ENCODE peak calls at places on chromosomes 6 and 20, in four cellular contexts. T is AG09319, E is progenitor cell of endocrine pancreas, R is HFFc6. S is an unnamed sample.
A peak's percentile ranks its signal among the peaks of the same experiment; 100 is the strongest.

GRCh38 chr6:143313163-143313562 is 137.3 kb downstream of the ADAT2 start:
- DNase-seq in T (no peak), E (no peak), R (no peak), S (no peak)

GRCh38 chr20:59776626-59777320 is 156.7 kb downstream of the SYCP2 start:
- DNase-seq in T (no peak), E (no peak), R (no peak), S (peak; percentile 29)

GRCh38 chr20:33947709-33948295 is 45.9 kb upstream of the RALY start:
- DNase-seq in T (no peak), E (no peak), R (peak; percentile 51), S (no peak)

GRCh38 chr20:49210101-49210749 is 9.0 kb upstream of the DDX27 start:
- DNase-seq in T (no peak), E (no peak), R (no peak), S (no peak)

GRCh38 chr6:134826889-134827737 is 122.8 kb downstream of the ALDH8A1 start:
- DNase-seq in T (peak; percentile 99), E (no peak), R (peak; percentile 95), S (no peak)

GRCh38 chr6:53361549-53362031 is 12.8 kb upstream of the ELOVL5 start:
- DNase-seq in T (no peak), E (no peak), R (peak; percentile 54), S (no peak)

GRCh38 chr20:62408640-62409039 is 1.6 kb upstream of the CABLES2 start:
- DNase-seq in T (no peak), E (no peak), R (no peak), S (no peak)

GRCh38 chr6:34816635-34817301 is 24.9 kb downstream of the BLTP3A start:
- DNase-seq in T (no peak), E (no peak), R (no peak), S (no peak)

GRCh38 chr6:131400782-131401496 is 172.1 kb upstream of the ARG1 start:
- DNase-seq in T (no peak), E (no peak), R (no peak), S (no peak)

GRCh38 chr20:4375881-4376280 is 345.8 kb upstream of the PRND start:
- DNase-seq in T (no peak), E (no peak), R (peak; percentile 29), S (no peak)

GRCh38 chr6:89643411-89643810 is 4.9 kb upstream of the LYRM2 start:
- DNase-seq in T (no peak), E (no peak), R (no peak), S (no peak)

GRCh38 chr6:134456284-134456683 is 138.4 kb upstream of the SGK1 start:
- DNase-seq in T (no peak), E (no peak), R (no peak), S (no peak)

GRCh38 chr6:131914967-131915751 is 36.0 kb downstream of the CCN2 start:
- DNase-seq in T (peak; percentile 68), E (peak; percentile 19), R (peak; percentile 74), S (peak; percentile 26)

GRCh38 chr20:4913147-4913546 is 88.2 kb downstream of the SLC23A2 start:
- DNase-seq in T (no peak), E (no peak), R (no peak), S (no peak)

GRCh38 chr20:62211769-62212288 is 8.2 kb downstream of the HRH3 start:
- DNase-seq in T (no peak), E (no peak), R (no peak), S (no peak)

GRCh38 chr20:50810063-50810462 is 15.2 kb downstream of the BCAS4 start:
- DNase-seq in T (no peak), E (no peak), R (no peak), S (no peak)

GRCh38 chr20:14724465-14724864 is 387.1 kb upstream of the FLRT3 start:
- DNase-seq in T (no peak), E (no peak), R (no peak), S (no peak)

GRCh38 chr20:8534368-8534767 is 402.3 kb downstream of the PLCB1 start:
- DNase-seq in T (no peak), E (no peak), R (no peak), S (no peak)

GRCh38 chr20:8532169-8532568 is 400.1 kb downstream of the PLCB1 start:
- DNase-seq in T (no peak), E (no peak), R (no peak), S (no peak)

GRCh38 chr20:8536219-8536618 is 404.2 kb downstream of the PLCB1 start:
- DNase-seq in T (no peak), E (no peak), R (no peak), S (no peak)

GRCh38 chr20:8540466-8540865 is 408.4 kb downstream of the PLCB1 start:
- DNase-seq in T (no peak), E (no peak), R (no peak), S (no peak)

DNA sequence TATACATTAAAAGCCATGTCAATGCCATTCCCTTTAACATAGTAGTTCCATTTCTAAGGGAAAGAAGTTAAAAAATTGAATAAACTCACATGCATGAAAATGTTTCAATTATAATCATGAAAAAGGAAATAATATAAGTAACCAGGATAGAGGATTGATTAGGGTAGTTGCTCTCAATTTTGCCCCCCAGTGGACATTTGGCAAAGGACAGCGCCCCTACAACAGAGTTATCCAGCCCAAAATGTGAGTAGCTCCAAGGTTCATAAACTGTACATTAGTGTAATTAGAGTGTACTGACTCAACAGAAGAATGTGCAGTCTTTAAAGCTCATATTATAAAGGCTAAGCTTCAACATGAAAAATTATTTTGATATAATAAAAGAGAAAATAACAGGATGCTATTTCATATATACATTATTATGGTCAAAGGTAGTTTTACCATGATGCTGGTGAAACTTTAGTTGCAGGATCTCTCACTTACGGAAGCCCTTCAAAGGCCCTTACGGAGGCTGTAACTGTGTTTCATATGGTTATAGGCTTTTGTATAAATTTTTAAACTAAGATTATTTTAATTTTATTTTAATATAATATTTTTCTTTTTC is 403.4 kb downstream of the PLCB1 start:
- DNase-seq in T (no peak), E (no peak), R (no peak), S (no peak)
- TF ChIP-seq CTCF in T (peak; percentile 58), E (peak; percentile 67), R (peak; percentile 83), S (peak; percentile 45)

GRCh38 chr20:8447262-8448120 is 315.4 kb downstream of the PLCB1 start:
- DNase-seq in T (no peak), E (no peak), R (peak; percentile 5), S (no peak)

GRCh38 chr20:8438748-8439147 is 306.7 kb downstream of the PLCB1 start:
- DNase-seq in T (no peak), E (no peak), R (no peak), S (no peak)

GRCh38 chr20:8449120-8449519 is 317.1 kb downstream of the PLCB1 start:
- DNase-seq in T (no peak), E (no peak), R (peak; percentile 16), S (no peak)

GRCh38 chr20:8443464-8444072 is 311.5 kb downstream of the PLCB1 start:
- DNase-seq in T (no peak), E (no peak), R (no peak), S (no peak)
- TF ChIP-seq CTCF in T (no peak), E (no peak), R (peak; percentile 52), S (no peak)

GRCh38 chr6:44245912-44246662 is 814 bp upstream of the HSP90AB1 start:
- DNase-seq in T (peak; percentile 61), E (peak; percentile 91), R (peak; percentile 71), S (peak; percentile 91)
- TF ChIP-seq CTCF in T (peak; percentile 11), E (peak; percentile 53), R (peak; percentile 57), S (no peak)

GRCh38 chr6:5461365-5461764 is 200.1 kb downstream of the FARS2 start:
- DNase-seq in T (no peak), E (no peak), R (no peak), S (no peak)

GRCh38 chr6:5466459-5466858 is 205.1 kb downstream of the FARS2 start:
- DNase-seq in T (no peak), E (no peak), R (peak; percentile 71), S (no peak)

GRCh38 chr6:5468586-5468985 is 207.3 kb downstream of the FARS2 start:
- DNase-seq in T (no peak), E (no peak), R (peak; percentile 24), S (no peak)

GRCh38 chr6:5462856-5463255 is 201.5 kb downstream of the FARS2 start:
- DNase-seq in T (no peak), E (no peak), R (no peak), S (no peak)

DNA sequence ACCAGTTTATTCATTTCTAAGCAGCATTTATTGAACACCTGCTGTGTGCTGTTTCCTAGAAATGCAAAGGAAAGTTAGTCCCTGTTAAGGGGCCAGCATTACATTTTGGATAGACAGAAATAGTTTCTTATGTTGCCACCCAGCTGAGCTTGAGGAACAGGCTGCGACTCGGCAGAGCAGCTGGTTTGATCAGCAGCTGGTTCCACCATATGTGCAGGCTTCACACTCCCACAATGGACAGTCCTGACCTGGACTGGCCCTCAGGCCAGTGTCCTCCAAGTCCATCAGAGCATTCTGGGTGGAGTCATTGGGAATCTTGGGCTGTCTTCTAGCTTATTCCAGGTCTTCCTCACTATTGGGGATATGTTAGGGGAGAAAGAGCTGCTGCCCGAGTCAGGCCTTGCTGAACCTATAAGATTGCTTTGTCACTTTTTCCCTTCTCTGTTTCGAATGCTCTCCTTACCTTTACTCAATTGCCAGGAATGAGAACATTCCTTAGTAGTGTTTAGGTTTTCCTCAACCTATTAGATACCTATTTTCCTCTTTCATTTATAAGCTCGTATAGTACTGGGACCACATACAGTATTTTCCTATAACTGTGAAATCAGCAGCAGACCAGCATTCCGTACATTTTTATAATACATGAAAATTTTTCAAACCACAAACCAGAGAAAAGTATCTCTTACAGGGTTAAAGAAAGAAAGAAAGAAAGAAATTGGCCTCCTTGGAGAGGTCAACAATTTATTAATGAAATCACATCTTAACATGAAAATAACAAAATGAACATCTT is 203.0 kb downstream of the FARS2 start:
- DNase-seq in T (no peak), E (no peak), R (no peak), S (no peak)
- TF ChIP-seq CTCF in T (no peak), E (no peak), R (no peak), S (no peak)

GRCh38 chr6:119241124-119241491 is 108.5 kb downstream of the MAN1A1 start:
- DNase-seq in T (peak; percentile 80), E (no peak), R (no peak), S (no peak)
- TF ChIP-seq CTCF in T (no peak), E (no peak), R (no peak), S (no peak)

GRCh38 chr6:26660096-26660425 is 515 bp upstream of the ZNF322 start:
- DNase-seq in T (no peak), E (no peak), R (peak; percentile 40), S (no peak)
- TF ChIP-seq CTCF in T (peak; percentile 15), E (peak; percentile 37), R (no peak), S (no peak)

DNA sequence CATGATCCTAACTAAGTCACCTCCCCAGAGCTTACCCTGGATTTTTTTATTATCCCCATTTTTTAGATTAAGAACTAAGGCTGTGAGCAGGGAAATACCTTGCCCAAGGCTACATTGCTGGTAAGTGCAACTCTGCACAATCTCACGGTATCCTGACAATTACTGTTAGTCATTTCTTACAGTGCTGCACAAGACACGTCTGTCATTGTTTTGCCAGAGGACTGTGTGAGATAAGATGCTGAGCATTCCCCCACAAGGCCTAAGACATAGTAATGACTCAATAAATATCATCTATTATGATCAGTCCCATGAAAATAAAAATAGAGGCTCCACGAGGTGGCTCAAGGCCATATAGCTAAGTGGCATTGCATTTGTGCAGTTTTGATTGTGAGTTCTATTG is 21.0 kb downstream of the PFDN4 start:
- DNase-seq in T (no peak), E (no peak), R (peak; percentile 53), S (no peak)
- TF ChIP-seq CTCF in T (no peak), E (no peak), R (no peak), S (no peak)

GRCh38 chr6:142138876-142139275 is 6.2 kb downstream of the GJE1 start:
- DNase-seq in T (no peak), E (no peak), R (no peak), S (no peak)
- TF ChIP-seq CTCF in T (no peak), E (no peak), R (peak; percentile 13), S (no peak)